ENCODE peak calls at places on chromosomes 13 and 19, in five cellular contexts. One of them, this sample, is unnamed.

GRCh38 chr19:15759962-15760565 is 22.3 kb downstream of the OR10H3 start:
- DNase-seq in NCI-H1092: no peak
- DNase-seq in amygdala: no peak
- DNase-seq in psoas muscle: no peak
- DNase-seq in AG10803: no peak
- DNase-seq in this sample: no peak

GRCh38 chr19:3507371-3508120 is 1.4 kb downstream of the FZR1 start:
- DNase-seq in NCI-H1092: no peak
- DNase-seq in amygdala: peak
- DNase-seq in psoas muscle: no peak
- DNase-seq in AG10803: no peak
- DNase-seq in this sample: no peak

GRCh38 chr19:51948979-51949378 is 21.7 kb downstream of the ZNF613 start:
- DNase-seq in NCI-H1092: no peak
- DNase-seq in amygdala: peak
- DNase-seq in psoas muscle: no peak
- DNase-seq in AG10803: peak
- DNase-seq in this sample: no peak

GRCh38 chr19:45632468-45633196 is 6.6 kb downstream of the EML2 start:
- DNase-seq in NCI-H1092: no peak
- DNase-seq in amygdala: no peak
- DNase-seq in psoas muscle: peak
- DNase-seq in AG10803: peak
- DNase-seq in this sample: no peak

GRCh38 chr19:47494211-47494547 is 10.2 kb upstream of the KPTN start:
- DNase-seq in NCI-H1092: no peak
- DNase-seq in amygdala: no peak
- DNase-seq in psoas muscle: no peak
- DNase-seq in AG10803: no peak
- DNase-seq in this sample: no peak

GRCh38 chr13:106311004-106311403 is 224.5 kb downstream of the EFNB2 start:
- DNase-seq in NCI-H1092: no peak
- DNase-seq in amygdala: no peak
- DNase-seq in psoas muscle: no peak
- DNase-seq in AG10803: no peak
- DNase-seq in this sample: no peak

GRCh38 chr13:44243198-44243852 is 130.3 kb upstream of the SERP2 start:
- DNase-seq in NCI-H1092: no peak
- DNase-seq in amygdala: peak
- DNase-seq in psoas muscle: peak
- DNase-seq in AG10803: peak
- DNase-seq in this sample: no peak

GRCh38 chr19:51760811-51761356 is at the start of gene FPR2:
- DNase-seq in NCI-H1092: no peak
- DNase-seq in amygdala: no peak
- DNase-seq in psoas muscle: no peak
- DNase-seq in AG10803: no peak
- DNase-seq in this sample: no peak

GRCh38 chr13:74077847-74078246 is 56.4 kb downstream of the KLF12 start:
- DNase-seq in NCI-H1092: no peak
- DNase-seq in amygdala: no peak
- DNase-seq in psoas muscle: no peak
- DNase-seq in AG10803: peak
- DNase-seq in this sample: no peak

GRCh38 chr13:75761373-75761772 is 125.2 kb downstream of the LMO7 start:
- DNase-seq in NCI-H1092: no peak
- DNase-seq in amygdala: no peak
- DNase-seq in psoas muscle: no peak
- DNase-seq in AG10803: no peak
- DNase-seq in this sample: no peak

GRCh38 chr19:55598719-55599467 is 424 bp downstream of the FIZ1 start:
- DNase-seq in NCI-H1092: peak
- DNase-seq in amygdala: peak
- DNase-seq in psoas muscle: peak
- DNase-seq in AG10803: peak
- DNase-seq in this sample: peak

GRCh38 chr19:5343848-5344247 is 3.2 kb upstream of the PTPRS start:
- DNase-seq in NCI-H1092: no peak
- DNase-seq in amygdala: no peak
- DNase-seq in psoas muscle: no peak
- DNase-seq in AG10803: peak
- DNase-seq in this sample: no peak

GRCh38 chr19:51714848-51715247 is 8.9 kb downstream of the HAS1 start:
- DNase-seq in NCI-H1092: no peak
- DNase-seq in amygdala: no peak
- DNase-seq in psoas muscle: no peak
- DNase-seq in AG10803: no peak
- DNase-seq in this sample: no peak

GRCh38 chr13:67619987-67620386 is 389.9 kb upstream of the PCDH9 start:
- DNase-seq in NCI-H1092: no peak
- DNase-seq in amygdala: no peak
- DNase-seq in psoas muscle: no peak
- DNase-seq in AG10803: no peak
- DNase-seq in this sample: no peak

GRCh38 chr13:99523838-99524237 is 22.6 kb downstream of the TM9SF2 start:
- DNase-seq in NCI-H1092: no peak
- DNase-seq in amygdala: no peak
- DNase-seq in psoas muscle: no peak
- DNase-seq in AG10803: no peak
- DNase-seq in this sample: no peak

This sample was measured in vagina.